ENCODE peak calls at places on chromosomes 11 and 22, in five cellular contexts. A is GM23338; W is CD8-positive, alpha-beta T cell; D is coronary artery; J is fibroblast of villous mesenchyme. X is an unnamed sample.

GRCh38 chr22:32446321-32446720 is 17.9 kb downstream of the BPIFC start:
- DNase-seq in A (no peak), W (no peak), D (no peak), J (no peak), X (no peak)

GRCh38 chr22:27999876-28000275 is 80.8 kb upstream of the PITPNB start:
- DNase-seq in A (no peak), W (no peak), D (no peak), J (no peak), X (no peak)

GRCh38 chr11:10730151-10730550 is 20.9 kb upstream of the CTR9 start:
- DNase-seq in A (no peak), W (no peak), D (peak; percentile 64), J (no peak), X (no peak)

GRCh38 chr11:78795862-78796261 is 221.2 kb upstream of the NARS2 start:
- DNase-seq in A (no peak), W (no peak), D (no peak), J (no peak), X (no peak)

GRCh38 chr11:118194835-118195627 is 18.6 kb upstream of the SCN2B start:
- DNase-seq in A (no peak), W (no peak), D (peak; percentile 73), J (peak; percentile 39), X (no peak)

GRCh38 chr11:2086239-2087040 is 52.7 kb downstream of the IGF2 start:
- DNase-seq in A (no peak), W (no peak), D (no peak), J (no peak), X (no peak)

GRCh38 chr11:114398303-114398920 is 1.9 kb downstream of the C11orf71 start:
- DNase-seq in A (no peak), W (no peak), D (no peak), J (no peak), X (no peak)

GRCh38 chr22:27605390-27605789 is 196.2 kb downstream of the MN1 start:
- DNase-seq in A (no peak), W (no peak), D (no peak), J (no peak), X (no peak)

GRCh38 chr22:49302530-49302929 is 525.1 kb downstream of the BRD1 start:
- DNase-seq in A (no peak), W (peak; percentile 36), D (peak; percentile 31), J (no peak), X (no peak)

GRCh38 chr11:13009921-13010736 is 1.0 kb downstream of the RASSF10 start:
- DNase-seq in A (peak; percentile 68), W (no peak), D (no peak), J (no peak), X (peak; percentile 33)

GRCh38 chr22:25930083-25930482 is 188.1 kb downstream of the MYO18B start:
- DNase-seq in A (no peak), W (no peak), D (no peak), J (no peak), X (no peak)

GRCh38 chr11:66218026-66218425 is 50.4 kb upstream of the RAB1B start:
- DNase-seq in A (no peak), W (no peak), D (peak; percentile 31), J (no peak), X (no peak)

GRCh38 chr11:5808500-5809121 is at the start of gene OR52N2:
- DNase-seq in A (peak; percentile 88), W (peak; percentile 82), D (no peak), J (peak; percentile 71), X (peak; percentile 73)

GRCh38 chr11:5803982-5804381 is 4.7 kb upstream of the OR52N2 start:
- DNase-seq in A (no peak), W (no peak), D (no peak), J (no peak), X (no peak)

GRCh38 chr11:5809905-5810792 is 1.4 kb downstream of the OR52N2 start:
- DNase-seq in A (peak; percentile 8), W (no peak), D (no peak), J (no peak), X (no peak)

GRCh38 chr11:5807580-5807979 is 1.1 kb upstream of the OR52N2 start:
- DNase-seq in A (peak; percentile 55), W (no peak), D (no peak), J (no peak), X (no peak)

DNA sequence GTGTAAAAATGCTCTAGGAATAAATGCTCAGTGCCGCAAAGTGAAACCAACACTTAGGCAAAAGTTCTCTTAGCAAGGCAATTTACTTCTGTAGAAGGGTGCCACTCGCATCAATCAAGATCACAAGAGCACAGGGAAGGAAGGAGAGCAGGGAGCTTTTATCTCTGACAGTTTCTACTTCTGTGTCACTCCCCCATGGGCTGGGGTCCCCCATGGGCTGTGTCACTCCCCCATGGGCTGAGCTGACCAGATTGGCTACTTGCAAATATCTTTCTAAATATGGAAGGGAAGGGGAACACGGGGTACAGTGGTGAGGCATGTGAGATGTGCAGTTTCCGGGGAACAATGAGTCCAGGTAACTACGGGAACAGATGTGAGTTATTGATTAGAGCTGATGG is 397 bp downstream of the OR52N2 start:
- DNase-seq in A (no peak), W (no peak), D (no peak), J (peak; percentile 3), X (no peak)
- H3K4me3 ChIP-seq in A (peak overlapping the region; percentile 58), W (peak overlapping the region; percentile 64), D (peak overlapping the region; percentile 71), J (peak overlapping the region; percentile 56), X (peak overlapping the region; percentile 44)

GRCh38 chr11:102831128-102831708 is 12.2 kb downstream of the MMP3 start:
- DNase-seq in A (peak; percentile 78), W (no peak), D (no peak), J (peak; percentile 60), X (no peak)
- TF ChIP-seq CTCF in A (peak; percentile 80), W (no peak), D (no peak), J (peak; percentile 64), X (no peak)

DNA sequence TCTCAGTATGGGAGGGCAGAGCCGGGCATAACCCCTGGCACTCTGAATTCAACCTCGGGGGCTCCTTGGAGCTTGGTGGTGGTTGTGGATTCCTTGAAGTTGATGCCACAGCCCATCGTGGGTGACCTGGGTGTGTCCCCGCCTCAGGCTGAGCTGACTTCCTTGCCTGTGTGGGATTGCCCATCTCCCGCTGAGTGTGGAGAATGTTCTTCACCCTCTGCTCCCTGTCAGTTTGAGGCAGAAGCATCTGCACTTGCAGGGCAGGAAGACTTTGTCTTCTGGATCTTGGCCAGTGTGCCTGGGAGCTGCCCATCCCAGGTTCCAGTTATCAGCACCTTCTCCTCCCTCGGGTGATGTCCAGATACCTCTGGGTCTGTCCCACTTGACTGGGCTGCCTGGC is 25.3 kb downstream of the CD82 start:
- DNase-seq in A (no peak), W (no peak), D (no peak), J (no peak), X (no peak)
- H3K4me3 ChIP-seq in A (no peak overlapping the region), W (no peak overlapping the region), D (no peak overlapping the region), J (no peak overlapping the region), X (no peak overlapping the region)

GRCh38 chr11:84714316-84714780 is 912.8 kb downstream of the DLG2 start:
- DNase-seq in A (peak; percentile 91), W (no peak), D (no peak), J (peak; percentile 2), X (peak; percentile 80)
- TF ChIP-seq CTCF in A (peak; percentile 92), W (no peak), D (no peak), J (no peak), X (peak; percentile 77)

GRCh38 chr11:88320149-88320559 is 17.4 kb downstream of the CTSC start:
- DNase-seq in A (no peak), W (no peak), D (no peak), J (peak; percentile 95), X (peak; percentile 25)
- H3K4me3 ChIP-seq in A (no peak overlapping the region), W (no peak overlapping the region), D (no peak overlapping the region), J (no peak overlapping the region), X (no peak overlapping the region)

DNA sequence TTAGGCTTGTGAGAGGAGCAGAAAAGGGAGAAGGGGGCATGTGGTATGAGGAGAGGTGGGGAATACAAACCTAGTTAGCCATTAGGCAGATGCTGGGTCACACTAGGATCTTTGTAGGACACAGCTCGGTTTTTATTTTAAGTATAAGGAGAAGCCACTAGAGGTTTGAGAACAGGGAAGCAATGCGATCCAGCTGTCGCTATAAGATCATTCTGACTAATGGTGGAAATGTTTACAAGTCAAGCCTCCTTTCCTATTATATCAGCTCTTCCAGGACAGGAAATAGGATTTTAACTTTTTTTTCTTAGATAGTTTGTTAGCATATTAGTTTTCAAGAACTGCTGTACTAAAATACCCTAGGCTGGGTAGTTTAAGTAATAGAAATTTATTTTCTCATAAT is 609.9 kb downstream of the INSC start:
- DNase-seq in A (no peak), W (no peak), D (no peak), J (no peak), X (no peak)
- TF ChIP-seq CTCF in A (no peak), W (no peak), D (no peak), J (no peak), X (no peak)